ENCODE peak calls at places on chromosome 13, in nine cellular contexts. C, S, T, A, P, J, R, K and Z are unnamed samples.

GRCh38 chr13:20351279-20352022 is 119.3 kb upstream of the GJB6 start:
- DNase-seq in J (peak; percentile 19), A (no peak), K (peak; percentile 87), P (no peak), C (no peak), R (no peak), T (no peak), S (no peak), Z (no peak)

GRCh38 chr13:44425815-44426078 is 52.1 kb downstream of the SERP2 start:
- DNase-seq in P (no peak), R (no peak), K (no peak), A (no peak), S (no peak), T (no peak), J (no peak), C (no peak), Z (no peak)

GRCh38 chr13:89199138-89199537 is 1528.0 kb downstream of the SLITRK5 start:
- DNase-seq in P (no peak), A (no peak), T (no peak), R (no peak), C (no peak), S (no peak), K (no peak), J (no peak), Z (no peak)

GRCh38 chr13:39616087-39616694 is 13.2 kb upstream of the LHFPL6 start:
- DNase-seq in P (no peak), S (peak; percentile 49), C (peak; percentile 59), T (no peak), K (peak; percentile 85), J (peak; percentile 83), R (no peak), A (peak; percentile 74), Z (no peak)

GRCh38 chr13:76161143-76161542 is 525.0 kb downstream of the LMO7 start:
- DNase-seq in S (no peak), R (no peak), J (no peak), T (peak; percentile 16), A (no peak), C (no peak), K (no peak), P (no peak), Z (no peak)

GRCh38 chr13:26679411-26679810 is 81.2 kb downstream of the GPR12 start:
- DNase-seq in T (no peak), C (no peak), S (no peak), P (no peak), K (peak; percentile 36), A (no peak), R (no peak), J (peak; percentile 89), Z (no peak)

GRCh38 chr13:42751693-42752092 is 29.7 kb upstream of the FAM216B start:
- DNase-seq in S (no peak), A (peak; percentile 26), T (no peak), R (no peak), P (no peak), C (no peak), J (no peak), K (no peak), Z (no peak)

GRCh38 chr13:48112896-48113525 is 18.1 kb upstream of the MED4 start:
- DNase-seq in P (no peak), A (no peak), K (no peak), C (no peak), R (no peak), S (no peak), J (no peak), T (no peak), Z (no peak)

GRCh38 chr13:114068723-114069322 is 63.6 kb downstream of the RASA3 start:
- DNase-seq in K (peak; percentile 86), A (no peak), S (no peak), J (peak; percentile 84), P (peak; percentile 67), T (no peak), R (peak; percentile 26), C (no peak), Z (no peak)

GRCh38 chr13:114130708-114131580 is 1.5 kb downstream of the RASA3 start:
- DNase-seq in J (peak; percentile 95), C (no peak), A (peak; percentile 80), S (peak; percentile 47), R (peak; percentile 56), P (no peak), T (peak; percentile 55), K (peak; percentile 78), Z (no peak)

GRCh38 chr13:106117035-106117434 is 418.4 kb downstream of the EFNB2 start:
- DNase-seq in C (no peak), J (peak; percentile 87), P (no peak), T (no peak), S (no peak), K (peak; percentile 6), A (no peak), R (no peak), Z (no peak)

GRCh38 chr13:101917833-101918755 is 465.6 kb downstream of the ITGBL1 start:
- DNase-seq in R (no peak), J (peak; percentile 9), K (no peak), P (no peak), C (no peak), S (no peak), T (no peak), A (no peak), Z (no peak)

GRCh38 chr13:99313941-99314340 is 6.7 kb upstream of the GPR183 start:
- DNase-seq in C (no peak), A (no peak), R (no peak), S (no peak), K (no peak), T (no peak), J (no peak), P (no peak), Z (peak; percentile 47)

GRCh38 chr13:112615391-112615790 is 27.4 kb upstream of the TUBGCP3 start:
- DNase-seq in S (no peak), P (no peak), A (no peak), C (no peak), J (no peak), R (no peak), K (no peak), T (no peak), Z (no peak)
- H3K4me3 ChIP-seq in S (no peak overlapping the region), P (no peak overlapping the region), A (no peak overlapping the region), C (no peak overlapping the region), J (no peak overlapping the region), R (no peak overlapping the region), K (no peak overlapping the region), T (no peak overlapping the region), Z (no peak overlapping the region)

GRCh38 chr13:77980592-77980991 is 62.0 kb upstream of the EDNRB start:
- DNase-seq in S (no peak), C (no peak), K (peak; percentile 85), P (no peak), T (no peak), J (peak; percentile 52), R (no peak), A (no peak), Z (no peak)
- TF ChIP-seq CTCF in S (no peak), C (no peak), K (no peak), P (no peak), T (no peak), J (no peak), R (no peak), A (no peak), Z (no peak)

GRCh38 chr13:97125810-97126738 is 96.1 kb upstream of the MBNL2 start:
- DNase-seq in A (peak; percentile 71), P (no peak), C (no peak), S (no peak), J (peak; percentile 72), K (peak; percentile 54), R (no peak), T (peak; percentile 23), Z (no peak)
- H3K4me3 ChIP-seq in A (no peak overlapping the region), P (no peak overlapping the region), C (no peak overlapping the region), S (no peak overlapping the region), J (peak overlapping the region; percentile 10), K (no peak overlapping the region), R (no peak overlapping the region), T (peak overlapping the region; percentile 26), Z (no peak overlapping the region)

DNA sequence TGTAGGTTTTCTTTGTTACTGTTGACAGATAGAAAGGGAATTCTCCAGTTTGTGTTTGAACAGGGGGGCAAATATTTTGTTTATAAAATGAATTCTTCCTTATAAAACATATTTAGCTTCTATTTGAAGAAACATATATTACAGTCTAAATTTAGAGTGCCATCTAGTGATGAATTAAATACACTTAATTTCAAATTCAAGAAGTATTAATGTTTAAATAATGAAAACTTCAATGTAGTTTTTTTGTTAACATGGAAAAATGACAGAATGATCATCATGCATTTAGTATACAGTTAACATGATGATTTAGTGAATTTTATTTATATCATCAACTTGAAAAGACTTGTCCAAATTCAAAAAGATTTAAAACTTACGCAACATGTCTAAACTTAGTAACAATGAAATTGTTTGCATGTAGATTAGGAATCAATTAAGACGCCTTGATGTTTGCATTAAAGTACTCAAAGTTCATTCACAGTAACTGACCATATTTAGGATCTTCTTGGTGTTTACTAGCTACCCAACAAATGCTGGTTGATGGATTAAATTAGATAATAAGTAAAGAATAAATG is 765.9 kb upstream of the SLITRK1 start:
- DNase-seq in J (no peak), T (no peak), S (no peak), C (no peak), K (peak; percentile 8), A (no peak), P (no peak), R (no peak), Z (no peak)
- TF ChIP-seq CTCF in J (no peak), T (peak; percentile 25), S (no peak), C (no peak), K (peak; percentile 23), A (no peak), P (no peak), R (no peak), Z (no peak)

DNA sequence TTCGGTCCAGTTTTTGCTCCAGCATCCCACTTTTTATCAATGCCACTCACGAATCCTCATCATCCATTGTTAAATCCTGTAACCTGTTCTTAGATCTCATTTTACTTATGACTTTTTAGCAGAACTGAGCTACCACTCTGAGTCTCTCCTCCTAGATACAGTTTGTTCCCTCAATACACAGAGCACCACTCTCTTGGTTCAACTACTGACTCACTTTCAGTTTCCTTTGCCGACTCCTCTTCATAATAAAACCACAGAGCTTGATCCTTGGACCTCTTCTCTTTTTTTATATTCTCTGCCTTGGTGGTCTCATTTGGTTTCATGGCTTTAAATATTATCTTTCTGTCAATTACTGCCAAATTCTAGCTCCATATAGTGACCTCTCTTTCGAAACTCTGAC is 150.3 kb downstream of the SLITRK5 start:
- DNase-seq in J (no peak), T (no peak), C (no peak), S (no peak), K (peak; percentile 0), P (no peak), R (no peak), A (no peak), Z (no peak)
- H3K4me3 ChIP-seq in J (no peak overlapping the region), T (no peak overlapping the region), C (no peak overlapping the region), S (no peak overlapping the region), K (no peak overlapping the region), P (no peak overlapping the region), R (no peak overlapping the region), A (no peak overlapping the region), Z (no peak overlapping the region)